ENCODE peak calls at places on chromosomes 2 and 18, in nine cellular contexts. O is neuronal stem cell; V is BE2C; I is mesenchymal stem cell; P is CD8-positive, alpha-beta T cell; X is stomach; D is left lung; S is right atrium auricular region; B is hepatocyte. G is an unnamed sample.

GRCh38 chr18:55280515-55280914 is 307.5 kb downstream of the TCF4 start:
- DNase-seq in O (no peak), V (no peak), I (no peak), P (no peak), X (no peak), D (no peak), S (no peak), B (no peak), G (no peak)

GRCh38 chr2:204110250-204111183 is 174.0 kb downstream of the ICOS start:
- DNase-seq in O (no peak), V (no peak), I (peak; percentile 25), P (peak; percentile 47), X (peak; percentile 38), D (no peak), S (no peak), B (no peak), G (no peak)

GRCh38 chr2:160989778-160990177 is 170.4 kb upstream of the TANK start:
- DNase-seq in O (no peak), V (no peak), I (no peak), P (no peak), X (no peak), D (no peak), S (no peak), B (no peak), G (no peak)

GRCh38 chr2:182360012-182360662 is 66.7 kb downstream of the PDE1A start:
- DNase-seq in O (no peak), V (no peak), I (peak; percentile 90), P (no peak), X (peak; percentile 60), D (no peak), S (no peak), B (peak; percentile 14), G (no peak)

GRCh38 chr2:177241771-177242135 is 22.8 kb downstream of the NFE2L2 start:
- DNase-seq in O (no peak), V (no peak), I (no peak), P (no peak), X (no peak), D (no peak), S (no peak), B (no peak), G (no peak)

GRCh38 chr2:122451040-122451439 is 695.6 kb downstream of the TSN start:
- DNase-seq in O (no peak), V (peak; percentile 8), I (peak; percentile 19), P (no peak), X (no peak), D (no peak), S (no peak), B (peak; percentile 33), G (peak; percentile 47)

GRCh38 chr18:10101293-10101701 is 187.5 kb downstream of the VAPA start:
- DNase-seq in O (no peak), V (no peak), I (peak; percentile 29), P (no peak), X (no peak), D (no peak), S (no peak), B (no peak), G (no peak)

GRCh38 chr2:231904161-231904611 is 22.0 kb downstream of the NPPC start:
- DNase-seq in O (no peak), V (no peak), I (no peak), P (no peak), X (no peak), D (peak; percentile 55), S (no peak), B (no peak), G (no peak)

GRCh38 chr2:190457256-190457655 is 49.1 kb downstream of the MFSD6 start:
- DNase-seq in O (no peak), V (no peak), I (no peak), P (no peak), X (no peak), D (no peak), S (no peak), B (no peak), G (no peak)

GRCh38 chr18:48419268-48420022 is 10.3 kb upstream of the ZBTB7C start:
- DNase-seq in O (no peak), V (no peak), I (no peak), P (no peak), X (no peak), D (no peak), S (no peak), B (no peak), G (no peak)

DNA sequence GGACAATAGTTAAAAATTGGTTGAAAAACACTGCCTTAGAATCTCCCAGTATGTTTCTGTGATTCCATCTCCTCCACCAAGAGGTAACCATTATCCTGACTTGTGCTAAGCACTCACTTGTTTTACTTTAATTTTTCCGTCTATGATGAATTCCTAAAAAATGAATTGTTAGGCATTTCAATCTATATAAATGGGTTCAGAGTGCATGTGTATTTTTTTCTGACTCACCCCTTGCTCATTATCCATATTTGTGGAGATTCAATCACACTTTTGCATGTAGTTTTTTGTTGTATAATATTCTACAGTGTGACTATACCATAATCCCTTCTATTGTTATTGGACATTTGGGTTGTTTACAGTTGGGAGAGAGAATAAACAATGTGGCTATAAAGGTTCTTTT is 1.3 kb downstream of the NDUFB3 start:
- DNase-seq in O (no peak), V (no peak), I (no peak), P (no peak), X (no peak), D (no peak), S (no peak), B (no peak), G (no peak)
- H3K4me3 ChIP-seq in O (no peak overlapping the region), V (peak overlapping the region; percentile 88), I (no peak overlapping the region), P (no peak overlapping the region), X (peak overlapping the region; percentile 99), D (no peak overlapping the region), S (no peak overlapping the region), B (no peak overlapping the region), G (peak overlapping the region; percentile 71)

DNA sequence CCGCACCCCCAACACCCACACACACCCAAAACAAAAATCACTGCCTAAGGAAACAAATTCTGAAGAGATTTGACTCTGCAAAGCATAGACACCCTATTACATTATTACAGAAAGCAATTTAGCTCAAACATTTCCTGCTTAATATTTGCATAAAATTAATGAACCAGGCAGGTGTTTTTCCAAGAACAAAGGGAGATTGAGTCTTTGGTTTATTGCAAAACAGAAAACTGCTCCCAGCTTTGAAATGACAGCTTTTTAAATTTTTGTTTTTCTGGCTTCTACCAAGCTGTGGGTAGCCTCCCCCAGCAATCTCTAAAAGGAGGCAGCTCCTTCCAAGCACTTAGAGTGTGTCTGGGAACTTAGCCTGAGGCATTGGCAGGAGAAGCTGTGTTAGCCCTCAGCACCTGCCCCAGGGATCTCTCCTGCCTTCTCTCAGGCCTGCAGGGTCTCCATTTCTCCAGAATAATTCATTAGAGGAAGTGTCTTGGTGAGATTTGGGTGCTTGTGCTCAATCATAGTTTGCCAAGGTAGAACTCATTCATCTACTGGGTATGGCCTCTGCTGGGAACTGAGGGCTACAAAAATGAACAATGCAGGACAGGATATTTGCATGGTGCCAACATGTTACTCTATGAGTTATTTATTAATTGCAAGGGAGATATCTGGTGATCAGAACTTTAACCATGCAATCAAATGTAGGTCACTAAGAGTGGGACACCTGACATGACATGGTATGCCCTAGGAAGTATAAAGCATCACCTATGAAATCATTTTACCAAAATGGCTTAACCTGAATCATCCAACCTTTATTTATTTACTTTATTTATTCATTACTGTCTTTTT is 58.7 kb downstream of the B3GNT2 start:
- DNase-seq in O (no peak), V (no peak), I (no peak), P (no peak), X (no peak), D (no peak), S (no peak), B (no peak), G (no peak)
- H3K4me3 ChIP-seq in O (no peak overlapping the region), V (no peak overlapping the region), I (no peak overlapping the region), P (no peak overlapping the region), X (no peak overlapping the region), D (no peak overlapping the region), S (no peak overlapping the region), B (no peak overlapping the region), G (no peak overlapping the region)

DNA sequence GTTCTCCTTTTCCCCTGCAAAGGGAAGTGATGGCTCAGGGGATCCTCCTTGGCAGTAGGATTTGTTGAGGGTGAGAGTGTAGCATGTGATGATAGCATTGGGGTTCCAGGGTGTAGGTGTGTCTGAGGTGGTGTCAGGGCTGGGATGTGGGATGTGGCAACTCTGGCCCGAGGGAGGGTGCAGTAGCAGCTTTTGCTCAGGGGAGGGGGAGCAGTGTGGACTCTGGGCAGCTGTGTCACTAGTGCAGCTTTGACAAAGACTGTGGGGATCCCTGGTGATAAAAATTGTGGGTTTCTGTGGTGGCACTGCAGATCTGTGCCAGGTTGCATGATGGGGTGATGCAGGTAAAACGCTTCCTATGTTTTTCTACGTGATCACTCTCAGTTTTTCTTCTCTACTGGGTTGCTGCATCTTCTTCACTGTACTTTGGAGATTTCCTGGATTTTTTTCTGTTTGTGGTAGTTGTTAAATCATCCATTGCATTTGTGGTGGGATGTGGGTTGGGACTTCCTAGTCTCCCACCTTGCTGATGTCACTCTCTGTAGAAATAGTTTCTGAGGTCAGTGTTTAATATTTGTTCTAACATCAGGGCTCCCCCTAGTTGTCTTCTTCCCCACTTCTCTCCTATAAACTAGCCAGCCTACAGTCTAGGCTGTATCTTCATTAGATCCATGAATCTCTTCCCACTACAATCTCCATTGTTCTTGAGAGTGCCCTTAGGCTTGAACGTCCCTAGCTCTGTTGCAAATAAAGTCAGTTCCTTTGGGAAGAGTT is 107.1 kb downstream of the ACTR3 start:
- DNase-seq in O (no peak), V (no peak), I (no peak), P (no peak), X (no peak), D (no peak), S (no peak), B (no peak), G (no peak)
- H3K4me3 ChIP-seq in O (no peak overlapping the region), V (no peak overlapping the region), I (no peak overlapping the region), P (no peak overlapping the region), X (no peak overlapping the region), D (no peak overlapping the region), S (no peak overlapping the region), B (no peak overlapping the region), G (no peak overlapping the region)

GRCh38 chr2:73489053-73489452 is 103.4 kb downstream of the ALMS1 start:
- DNase-seq in O (no peak), V (no peak), I (no peak), P (no peak), X (no peak), D (no peak), S (no peak), B (no peak), G (no peak)

GRCh38 chr2:73488079-73488478 is 102.4 kb downstream of the ALMS1 start:
- DNase-seq in O (no peak), V (no peak), I (no peak), P (no peak), X (no peak), D (peak; percentile 60), S (no peak), B (no peak), G (no peak)

DNA sequence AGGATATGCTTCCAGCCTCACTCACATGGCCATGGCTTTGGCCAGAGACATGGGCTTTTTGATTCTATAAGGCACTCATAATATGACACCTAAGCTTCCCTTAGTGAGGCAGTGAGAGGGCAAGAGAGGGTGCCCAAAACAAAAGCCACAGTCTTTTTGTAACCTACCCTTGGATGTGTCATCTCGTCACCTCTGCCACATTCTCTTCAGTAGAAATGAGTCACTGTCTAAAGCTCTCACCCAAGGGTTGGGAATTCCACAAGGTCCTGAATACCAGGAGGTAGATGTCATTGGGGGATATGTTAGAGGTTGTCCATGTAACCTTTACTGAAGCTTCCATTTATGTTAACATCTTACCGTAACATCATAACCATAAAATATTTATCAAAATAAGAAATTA is 108.4 kb downstream of the ALMS1 start:
- DNase-seq in O (no peak), V (no peak), I (peak; percentile 30), P (no peak), X (no peak), D (no peak), S (no peak), B (no peak), G (no peak)
- H3K4me3 ChIP-seq in O (no peak overlapping the region), V (no peak overlapping the region), I (no peak overlapping the region), P (no peak overlapping the region), X (no peak overlapping the region), D (no peak overlapping the region), S (no peak overlapping the region), B (no peak overlapping the region), G (no peak overlapping the region)

GRCh38 chr2:48357351-48357750 is 172.6 kb upstream of the STON1 start:
- DNase-seq in O (no peak), V (no peak), I (no peak), P (no peak), X (no peak), D (no peak), S (no peak), B (no peak), G (no peak)
- H3K4me3 ChIP-seq in O (no peak overlapping the region), V (no peak overlapping the region), I (no peak overlapping the region), P (no peak overlapping the region), X (no peak overlapping the region), D (no peak overlapping the region), S (no peak overlapping the region), B (no peak overlapping the region), G (no peak overlapping the region)